ENCODE peak calls at places on chromosomes 5 and 9, in four cellular contexts. Z is Peyer's patch, T is neural progenitor cell, Y is PC-3. M is an unnamed sample. For H3K27me3, the result is how much of the 10 kb centered on the place peaks cover.

GRCh38 chr5:63959177-63959982 is 2.9 kb downstream of the HTR1A start:
- DNase-seq in Y (peak), Z (no peak), T (peak), M (no peak)

GRCh38 chr9:99030082-99030481 is 74.8 kb upstream of the TGFBR1 start:
- DNase-seq in Y (no peak), Z (no peak), T (no peak), M (no peak)

GRCh38 chr9:20264896-20265295 is 357.4 kb downstream of the MLLT3 start:
- DNase-seq in Z (no peak), T (no peak), Y (no peak), M (no peak)

GRCh38 chr5:107548477-107548876 is 122.3 kb downstream of the EFNA5 start:
- DNase-seq in T (no peak), Z (no peak), Y (no peak), M (no peak)

GRCh38 chr9:122005597-122005996 is 87.5 kb downstream of the TTLL11 start:
- DNase-seq in Y (peak), Z (no peak), T (peak), M (no peak)

GRCh38 chr9:124363326-124364096 is 51.7 kb downstream of the PSMB7 start:
- DNase-seq in Y (no peak), T (no peak), Z (no peak), M (no peak)

GRCh38 chr5:73591102-73591695 is 25.7 kb downstream of the UTP15 start:
- DNase-seq in Z (peak), Y (peak), T (peak), M (peak)

GRCh38 chr5:61304611-61305369 is 27.3 kb upstream of the ZSWIM6 start:
- DNase-seq in Z (no peak), Y (peak), T (no peak), M (no peak)

GRCh38 chr5:135034963-135035677 is 1.1 kb upstream of the PITX1 start:
- DNase-seq in T (no peak), Z (no peak), Y (peak), M (no peak)

GRCh38 chr9:4530375-4530774 is 40.1 kb downstream of the SLC1A1 start:
- DNase-seq in T (no peak), Z (no peak), Y (peak), M (peak)

DNA sequence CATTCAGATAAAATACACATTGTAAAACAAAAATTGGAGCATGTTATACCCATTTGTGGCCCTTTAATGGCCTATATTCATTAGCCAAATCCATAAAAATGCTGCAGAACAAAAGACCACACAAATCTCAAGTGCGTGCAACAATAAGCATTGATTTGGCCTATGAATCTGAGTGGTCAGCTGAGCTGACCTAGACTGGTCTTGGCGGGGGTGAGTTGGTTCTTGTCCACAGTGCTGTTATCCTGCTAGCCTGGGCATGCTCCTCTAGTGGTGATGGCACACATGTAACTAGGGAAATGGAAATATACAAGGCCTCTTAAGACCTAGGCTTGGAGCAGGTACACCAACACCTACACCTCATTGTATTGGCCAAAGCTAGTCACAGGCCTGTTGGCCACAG is 122.2 kb upstream of the TBCA start:
- DNase-seq in T (no peak), Y (no peak), Z (no peak), M (no peak)
- H3K27me3 ChIP-seq in T (under half), Y (under half), Z (under half), M (under half)

GRCh38 chr9:133496901-133497411 is 18.1 kb upstream of the SLC2A6 start:
- DNase-seq in Y (no peak), Z (no peak), T (no peak), M (no peak)
- H3K27me3 ChIP-seq in Y (under half), Z (under half), T (under half), M (under half)

DNA sequence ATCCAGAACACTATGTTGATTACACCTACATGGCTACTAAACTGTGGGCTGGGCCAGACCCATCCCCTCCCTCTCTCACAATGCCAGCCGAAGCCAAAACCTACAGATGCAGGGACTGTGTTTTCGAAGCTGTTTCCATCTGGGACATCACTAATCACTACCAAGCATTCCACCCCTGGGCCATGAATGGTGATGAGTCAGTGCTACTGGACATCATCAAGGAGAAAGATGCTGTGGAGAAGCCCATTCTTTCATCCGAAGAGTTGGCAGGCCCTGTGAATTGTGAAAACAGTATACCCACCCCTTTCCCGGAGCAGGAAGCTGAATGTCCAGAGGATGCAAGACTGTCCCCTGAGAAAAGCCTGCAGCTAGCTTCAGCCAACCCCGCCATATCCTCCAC is 65.0 kb downstream of the ZNF462 start:
- DNase-seq in T (no peak), Z (no peak), Y (no peak), M (no peak)
- H3K27me3 ChIP-seq in T (under half), Z (under half), Y (under half), M (under half)

GRCh38 chr9:972512-973294 is 3.8 kb upstream of the DMRT3 start:
- DNase-seq in Y (no peak), Z (no peak), T (peak), M (no peak)
- H3K27me3 ChIP-seq in Y (under half), Z (half or more), T (half or more), M (under half)

GRCh38 chr9:93902780-93903655 is 52.1 kb downstream of the BARX1 start:
- DNase-seq in Z (no peak), Y (no peak), T (peak), M (no peak)
- H3K27me3 ChIP-seq in Z (under half), Y (under half), T (under half), M (under half)

GRCh38 chr9:126223798-126224531 is 102.7 kb upstream of the MVB12B start:
- DNase-seq in Y (no peak), Z (no peak), T (no peak), M (no peak)
- H3K27me3 ChIP-seq in Y (under half), Z (under half), T (under half), M (under half)

GRCh38 chr5:96432245-96433065 is 593 bp downstream of the PCSK1 start:
- DNase-seq in T (peak), Y (no peak), Z (no peak), M (peak)
- H3K27me3 ChIP-seq in T (half or more), Y (under half), Z (under half), M (under half)

GRCh38 chr9:21677387-21677786 is 125.0 kb upstream of the MTAP start:
- DNase-seq in Y (no peak), T (no peak), Z (no peak), M (no peak)

GRCh38 chr9:21680590-21680989 is 121.8 kb upstream of the MTAP start:
- DNase-seq in Y (no peak), Z (no peak), T (no peak), M (no peak)

GRCh38 chr9:21679432-21679831 is 123.0 kb upstream of the MTAP start:
- DNase-seq in Y (no peak), Z (no peak), T (no peak), M (no peak)

GRCh38 chr9:21674894-21675293 is 127.5 kb upstream of the MTAP start:
- DNase-seq in Y (peak), Z (no peak), T (no peak), M (no peak)

GRCh38 chr9:21677834-21678233 is 124.6 kb upstream of the MTAP start:
- DNase-seq in T (no peak), Z (no peak), Y (peak), M (no peak)
- H3K27me3 ChIP-seq in T (under half), Z (under half), Y (under half), M (under half)